ENCODE peak calls at places on chromosome 14, in ten cellular contexts. One of them, this sample, is unnamed.

GRCh38 chr14:102924632-102925588 is 2.4 kb downstream of the AMN start:
- DNase-seq in body of pancreas: no peak
- DNase-seq in cardiac muscle cell: no peak
- DNase-seq in brain microvascular endothelial cell: no peak
- DNase-seq in neural progenitor cell: no peak
- DNase-seq in PC-9: no peak
- DNase-seq in PC-3: no peak
- DNase-seq in right atrium auricular region: no peak
- DNase-seq in upper lobe of left lung: no peak
- DNase-seq in fibroblast of lung: no peak
- DNase-seq in this sample: no peak

GRCh38 chr14:69695664-69696527 is 71.0 kb upstream of the SRSF5 start:
- DNase-seq in neural progenitor cell: peak; percentile 78
- DNase-seq in fibroblast of lung: peak; percentile 65
- DNase-seq in cardiac muscle cell: peak; percentile 69
- DNase-seq in brain microvascular endothelial cell: no peak
- DNase-seq in body of pancreas: peak; percentile 58
- DNase-seq in PC-3: no peak
- DNase-seq in PC-9: no peak
- DNase-seq in right atrium auricular region: no peak
- DNase-seq in upper lobe of left lung: peak; percentile 75
- DNase-seq in this sample: no peak

GRCh38 chr14:53516261-53516774 is 363.2 kb upstream of the DDHD1 start:
- DNase-seq in fibroblast of lung: peak; percentile 81
- DNase-seq in cardiac muscle cell: no peak
- DNase-seq in PC-9: no peak
- DNase-seq in neural progenitor cell: no peak
- DNase-seq in brain microvascular endothelial cell: peak; percentile 38
- DNase-seq in right atrium auricular region: no peak
- DNase-seq in PC-3: no peak
- DNase-seq in upper lobe of left lung: no peak
- DNase-seq in body of pancreas: no peak
- DNase-seq in this sample: no peak

GRCh38 chr14:44339256-44339655 is 167.8 kb downstream of the FSCB start:
- DNase-seq in cardiac muscle cell: no peak
- DNase-seq in neural progenitor cell: no peak
- DNase-seq in upper lobe of left lung: no peak
- DNase-seq in PC-9: no peak
- DNase-seq in PC-3: peak; percentile 89
- DNase-seq in brain microvascular endothelial cell: no peak
- DNase-seq in body of pancreas: no peak
- DNase-seq in right atrium auricular region: no peak
- DNase-seq in fibroblast of lung: peak; percentile 47
- DNase-seq in this sample: no peak

GRCh38 chr14:58096731-58097130 is 55.3 kb downstream of the ARMH4 start:
- DNase-seq in body of pancreas: no peak
- DNase-seq in PC-3: no peak
- DNase-seq in upper lobe of left lung: no peak
- DNase-seq in fibroblast of lung: no peak
- DNase-seq in right atrium auricular region: no peak
- DNase-seq in PC-9: no peak
- DNase-seq in brain microvascular endothelial cell: no peak
- DNase-seq in cardiac muscle cell: no peak
- DNase-seq in neural progenitor cell: no peak
- DNase-seq in this sample: no peak

GRCh38 chr14:64440494-64440893 is 24.8 kb upstream of the AKAP5 start:
- DNase-seq in upper lobe of left lung: no peak
- DNase-seq in PC-3: no peak
- DNase-seq in neural progenitor cell: no peak
- DNase-seq in PC-9: no peak
- DNase-seq in cardiac muscle cell: no peak
- DNase-seq in right atrium auricular region: no peak
- DNase-seq in brain microvascular endothelial cell: no peak
- DNase-seq in fibroblast of lung: no peak
- DNase-seq in body of pancreas: no peak
- DNase-seq in this sample: no peak

GRCh38 chr14:81710232-81710845 is 176.7 kb upstream of the SEL1L start:
- DNase-seq in upper lobe of left lung: no peak
- DNase-seq in PC-3: peak; percentile 55
- DNase-seq in cardiac muscle cell: peak; percentile 41
- DNase-seq in right atrium auricular region: no peak
- DNase-seq in neural progenitor cell: peak; percentile 62
- DNase-seq in brain microvascular endothelial cell: no peak
- DNase-seq in PC-9: no peak
- DNase-seq in fibroblast of lung: peak; percentile 3
- DNase-seq in body of pancreas: peak; percentile 22
- DNase-seq in this sample: peak; percentile 9

GRCh38 chr14:52755607-52756316 is 25.8 kb downstream of the STYX start:
- DNase-seq in brain microvascular endothelial cell: no peak
- DNase-seq in body of pancreas: no peak
- DNase-seq in fibroblast of lung: no peak
- DNase-seq in cardiac muscle cell: no peak
- DNase-seq in upper lobe of left lung: no peak
- DNase-seq in PC-3: no peak
- DNase-seq in PC-9: no peak
- DNase-seq in right atrium auricular region: no peak
- DNase-seq in neural progenitor cell: no peak
- DNase-seq in this sample: no peak

GRCh38 chr14:92719890-92720323 is 28.5 kb downstream of the LGMN start:
- DNase-seq in PC-3: peak; percentile 93
- DNase-seq in neural progenitor cell: no peak
- DNase-seq in fibroblast of lung: no peak
- DNase-seq in right atrium auricular region: no peak
- DNase-seq in upper lobe of left lung: no peak
- DNase-seq in cardiac muscle cell: no peak
- DNase-seq in brain microvascular endothelial cell: peak; percentile 6
- DNase-seq in PC-9: no peak
- DNase-seq in body of pancreas: no peak
- DNase-seq in this sample: no peak

GRCh38 chr14:63616015-63616414 is 25.7 kb downstream of the WDR89 start:
- DNase-seq in fibroblast of lung: no peak
- DNase-seq in neural progenitor cell: no peak
- DNase-seq in PC-3: no peak
- DNase-seq in cardiac muscle cell: peak; percentile 14
- DNase-seq in body of pancreas: no peak
- DNase-seq in upper lobe of left lung: peak; percentile 80
- DNase-seq in right atrium auricular region: no peak
- DNase-seq in brain microvascular endothelial cell: no peak
- DNase-seq in PC-9: no peak
- DNase-seq in this sample: no peak

GRCh38 chr14:75198291-75198933 is 22.0 kb upstream of the TMED10 start:
- DNase-seq in PC-3: no peak
- DNase-seq in cardiac muscle cell: peak; percentile 65
- DNase-seq in right atrium auricular region: no peak
- DNase-seq in body of pancreas: peak; percentile 83
- DNase-seq in neural progenitor cell: no peak
- DNase-seq in PC-9: no peak
- DNase-seq in upper lobe of left lung: no peak
- DNase-seq in fibroblast of lung: peak; percentile 23
- DNase-seq in brain microvascular endothelial cell: no peak
- DNase-seq in this sample: no peak

GRCh38 chr14:61519735-61520134 is 175.6 kb upstream of the HIF1A start:
- DNase-seq in right atrium auricular region: no peak
- DNase-seq in body of pancreas: no peak
- DNase-seq in upper lobe of left lung: no peak
- DNase-seq in neural progenitor cell: no peak
- DNase-seq in PC-9: no peak
- DNase-seq in brain microvascular endothelial cell: no peak
- DNase-seq in cardiac muscle cell: no peak
- DNase-seq in fibroblast of lung: no peak
- DNase-seq in PC-3: no peak
- DNase-seq in this sample: no peak

DNA sequence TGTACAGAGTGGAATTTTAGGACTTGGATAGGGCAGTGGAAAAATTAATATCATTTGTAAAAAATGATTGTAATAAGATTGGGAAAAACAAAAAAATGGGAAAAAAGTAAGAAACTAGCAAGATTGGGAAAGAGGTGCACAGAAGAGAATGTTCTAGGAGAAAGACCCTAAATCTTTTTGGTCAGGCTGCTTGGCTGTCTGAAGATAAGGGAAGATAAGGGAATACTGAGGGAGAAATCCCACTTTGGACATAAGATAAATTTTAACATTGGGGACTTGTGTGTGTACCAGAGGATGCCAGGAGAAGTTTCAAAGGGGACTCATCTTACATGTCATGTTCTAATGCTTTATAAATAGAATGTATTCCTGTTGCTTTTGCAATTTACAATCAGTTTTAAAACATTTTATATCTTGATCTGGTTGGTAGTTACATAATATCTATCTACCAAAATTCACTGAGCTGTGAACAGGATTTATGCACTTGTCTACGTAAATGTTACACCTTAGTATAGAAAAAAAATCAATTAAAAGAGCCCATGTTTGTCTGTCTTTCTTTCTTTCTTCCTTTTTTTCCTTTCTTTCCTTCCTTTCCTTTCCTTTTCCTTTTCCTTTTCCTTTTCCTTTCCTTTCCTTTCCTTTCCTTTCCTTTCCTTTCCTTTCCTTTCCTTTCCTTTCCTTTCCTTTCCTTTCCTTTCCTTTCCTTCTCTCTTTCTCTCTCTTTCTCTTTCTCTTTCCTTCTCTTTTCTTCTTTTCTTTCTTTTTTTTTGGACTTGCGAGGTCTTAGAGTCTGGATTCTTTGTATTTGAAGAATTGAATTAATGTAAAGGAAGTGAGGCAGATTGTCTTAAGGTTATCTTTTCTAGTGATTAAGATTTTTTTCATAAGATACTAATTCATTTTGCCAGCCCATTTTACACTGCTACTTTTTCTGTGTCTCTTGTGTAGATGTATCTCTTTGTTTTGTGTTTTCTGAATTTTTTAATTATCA is 66.1 kb downstream of the KTN1 start:
- DNase-seq in brain microvascular endothelial cell: no peak
- DNase-seq in upper lobe of left lung: no peak
- DNase-seq in PC-9: no peak
- DNase-seq in right atrium auricular region: no peak
- DNase-seq in fibroblast of lung: no peak
- DNase-seq in cardiac muscle cell: no peak
- DNase-seq in PC-3: no peak
- DNase-seq in body of pancreas: no peak
- DNase-seq in neural progenitor cell: no peak
- DNase-seq in this sample: no peak
- H3K27ac ChIP-seq in brain microvascular endothelial cell: no peak overlapping the region
- H3K27ac ChIP-seq in upper lobe of left lung: no peak overlapping the region
- H3K27ac ChIP-seq in PC-9: no peak overlapping the region
- H3K27ac ChIP-seq in right atrium auricular region: no peak overlapping the region
- H3K27ac ChIP-seq in fibroblast of lung: no peak overlapping the region
- H3K27ac ChIP-seq in cardiac muscle cell: no peak overlapping the region
- H3K27ac ChIP-seq in PC-3: no peak overlapping the region
- H3K27ac ChIP-seq in body of pancreas: no peak overlapping the region
- H3K27ac ChIP-seq in neural progenitor cell: no peak overlapping the region
- H3K27ac ChIP-seq in this sample: no peak overlapping the region

GRCh38 chr14:23568600-23569310 is 1.2 kb upstream of the AP1G2 start:
- DNase-seq in body of pancreas: no peak
- DNase-seq in cardiac muscle cell: no peak
- DNase-seq in brain microvascular endothelial cell: no peak
- DNase-seq in PC-3: peak; percentile 41
- DNase-seq in fibroblast of lung: no peak
- DNase-seq in neural progenitor cell: peak; percentile 65
- DNase-seq in upper lobe of left lung: no peak
- DNase-seq in PC-9: no peak
- DNase-seq in right atrium auricular region: no peak
- DNase-seq in this sample: no peak
- TF ChIP-seq CTCF in body of pancreas: no peak
- TF ChIP-seq CTCF in cardiac muscle cell: peak; percentile 34
- TF ChIP-seq CTCF in brain microvascular endothelial cell: peak; percentile 66
- TF ChIP-seq CTCF in PC-3: peak; percentile 54
- TF ChIP-seq CTCF in fibroblast of lung: no peak
- TF ChIP-seq CTCF in neural progenitor cell: peak; percentile 68
- TF ChIP-seq CTCF in upper lobe of left lung: no peak
- TF ChIP-seq CTCF in PC-9: no peak
- TF ChIP-seq CTCF in right atrium auricular region: no peak
- TF ChIP-seq CTCF in this sample: no peak

GRCh38 chr14:104976198-104977007 is 1.8 kb downstream of the AHNAK2 start:
- DNase-seq in neural progenitor cell: peak; percentile 85
- DNase-seq in right atrium auricular region: peak; percentile 86
- DNase-seq in PC-3: peak; percentile 88
- DNase-seq in PC-9: peak; percentile 67
- DNase-seq in upper lobe of left lung: peak; percentile 90
- DNase-seq in fibroblast of lung: peak; percentile 56
- DNase-seq in cardiac muscle cell: peak; percentile 87
- DNase-seq in brain microvascular endothelial cell: peak; percentile 65
- DNase-seq in body of pancreas: peak; percentile 88
- DNase-seq in this sample: peak; percentile 66
- H3K27ac ChIP-seq in neural progenitor cell: no peak overlapping the region
- H3K27ac ChIP-seq in right atrium auricular region: no peak overlapping the region
- H3K27ac ChIP-seq in PC-3: no peak overlapping the region
- H3K27ac ChIP-seq in PC-9: no peak overlapping the region
- H3K27ac ChIP-seq in upper lobe of left lung: no peak overlapping the region
- H3K27ac ChIP-seq in fibroblast of lung: no peak overlapping the region
- H3K27ac ChIP-seq in cardiac muscle cell: no peak overlapping the region
- H3K27ac ChIP-seq in brain microvascular endothelial cell: no peak overlapping the region
- H3K27ac ChIP-seq in body of pancreas: no peak overlapping the region
- H3K27ac ChIP-seq in this sample: peak overlapping the region; percentile 100

DNA sequence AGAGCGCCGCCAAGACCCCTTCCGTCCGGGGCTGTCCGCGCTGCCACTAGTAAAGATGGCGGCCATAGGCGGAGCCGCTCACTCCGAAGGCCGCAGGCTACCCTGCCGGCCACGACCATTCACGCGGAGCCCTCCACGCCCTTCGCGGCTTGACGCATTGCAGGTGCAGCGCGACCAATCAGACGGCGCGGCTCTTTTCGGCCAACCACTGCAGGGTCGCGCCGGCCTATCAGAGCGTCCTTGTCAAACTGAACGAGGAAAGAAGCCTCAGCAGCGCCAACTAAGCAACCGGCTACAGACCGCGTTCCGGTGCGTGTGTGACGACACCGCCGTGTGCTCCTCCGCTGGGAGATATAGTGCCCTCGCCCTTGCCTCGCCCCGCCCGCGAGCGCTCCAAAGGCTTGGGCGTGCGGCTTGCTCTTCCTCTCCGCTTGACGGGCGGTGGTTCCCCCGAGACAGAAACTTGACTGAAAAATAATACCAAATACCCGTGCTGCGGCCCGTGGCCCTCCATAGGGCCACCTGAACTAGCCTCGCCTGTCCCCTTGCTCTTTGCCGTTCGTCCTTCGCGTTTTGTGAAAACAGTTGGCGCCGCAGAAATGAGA is 13.6 kb upstream of the CALM1 start:
- DNase-seq in neural progenitor cell: peak; percentile 100
- DNase-seq in PC-9: peak; percentile 94
- DNase-seq in body of pancreas: peak; percentile 99
- DNase-seq in brain microvascular endothelial cell: peak; percentile 99
- DNase-seq in PC-3: peak; percentile 100
- DNase-seq in fibroblast of lung: peak; percentile 100
- DNase-seq in right atrium auricular region: peak; percentile 100
- DNase-seq in upper lobe of left lung: peak; percentile 100
- DNase-seq in cardiac muscle cell: peak; percentile 100
- DNase-seq in this sample: peak; percentile 99
- TF ChIP-seq CTCF in neural progenitor cell: no peak
- TF ChIP-seq CTCF in PC-9: no peak
- TF ChIP-seq CTCF in body of pancreas: peak; percentile 32
- TF ChIP-seq CTCF in brain microvascular endothelial cell: no peak
- TF ChIP-seq CTCF in PC-3: peak; percentile 10
- TF ChIP-seq CTCF in fibroblast of lung: no peak
- TF ChIP-seq CTCF in right atrium auricular region: no peak
- TF ChIP-seq CTCF in upper lobe of left lung: peak; percentile 57
- TF ChIP-seq CTCF in cardiac muscle cell: peak; percentile 12
- TF ChIP-seq CTCF in this sample: no peak

GRCh38 chr14:100445436-100446088 is 122.4 kb downstream of the SLC25A47 start:
- DNase-seq in fibroblast of lung: no peak
- DNase-seq in body of pancreas: no peak
- DNase-seq in brain microvascular endothelial cell: no peak
- DNase-seq in PC-3: peak; percentile 19
- DNase-seq in neural progenitor cell: no peak
- DNase-seq in right atrium auricular region: peak; percentile 36
- DNase-seq in PC-9: no peak
- DNase-seq in cardiac muscle cell: no peak
- DNase-seq in upper lobe of left lung: no peak
- DNase-seq in this sample: no peak
- H3K27ac ChIP-seq in fibroblast of lung: no peak overlapping the region
- H3K27ac ChIP-seq in body of pancreas: no peak overlapping the region
- H3K27ac ChIP-seq in brain microvascular endothelial cell: no peak overlapping the region
- H3K27ac ChIP-seq in PC-3: no peak overlapping the region
- H3K27ac ChIP-seq in neural progenitor cell: no peak overlapping the region
- H3K27ac ChIP-seq in right atrium auricular region: no peak overlapping the region
- H3K27ac ChIP-seq in PC-9: no peak overlapping the region
- H3K27ac ChIP-seq in cardiac muscle cell: no peak overlapping the region
- H3K27ac ChIP-seq in upper lobe of left lung: no peak overlapping the region
- H3K27ac ChIP-seq in this sample: no peak overlapping the region